ENCODE peak calls at places on chromosomes 4 and X, in nine cellular contexts. K, R, U, W, G, F, Q, J and B are unnamed samples.

GRCh38 chr4:102344520-102344954 is 745 bp downstream of the SLC39A8 start:
- DNase-seq in Q (peak; percentile 59), K (peak; percentile 45), G (no peak), R (peak; percentile 70), W (peak; percentile 38), J (peak; percentile 48), U (no peak), F (no peak), B (no peak)

GRCh38 chr4:19969492-19969891 is 282.2 kb upstream of the SLIT2 start:
- DNase-seq in J (no peak), U (no peak), F (no peak), R (no peak), K (no peak), Q (no peak), G (no peak), W (no peak), B (no peak)

GRCh38 chrX:41002021-41002420 is 83.2 kb upstream of the USP9X start:
- DNase-seq in R (no peak), G (peak; percentile 67), F (peak; percentile 25), U (no peak), W (no peak), Q (no peak), J (no peak), K (no peak), B (no peak)

GRCh38 chr4:129220254-129220653 is 124.3 kb downstream of the C4orf33 start:
- DNase-seq in F (no peak), U (no peak), R (no peak), G (no peak), K (no peak), Q (no peak), W (no peak), J (no peak), B (no peak)

GRCh38 chrX:16002185-16002584 is 121.2 kb upstream of the GRPR start:
- DNase-seq in Q (no peak), W (no peak), G (no peak), J (no peak), K (peak; percentile 6), U (no peak), F (peak; percentile 48), R (no peak), B (no peak)

GRCh38 chrX:153930011-153930910 is 4.2 kb upstream of the ARHGAP4 start:
- DNase-seq in K (no peak), W (no peak), F (no peak), U (no peak), G (no peak), J (no peak), R (no peak), Q (no peak), B (no peak)

GRCh38 chr4:153083447-153083921 is 120.8 kb upstream of the TRIM2 start:
- DNase-seq in U (peak; percentile 31), R (peak; percentile 67), Q (no peak), G (peak; percentile 54), K (peak; percentile 76), W (peak; percentile 74), F (peak; percentile 82), J (peak; percentile 57), B (peak; percentile 47)

GRCh38 chr4:1567808-1568581 is 116.1 kb downstream of the FAM53A start:
- DNase-seq in U (no peak), J (no peak), G (no peak), Q (no peak), K (no peak), W (no peak), R (no peak), F (no peak), B (no peak)

GRCh38 chr4:19034089-19034488 is 1012.5 kb upstream of the LCORL start:
- DNase-seq in R (no peak), K (no peak), W (no peak), J (no peak), U (no peak), Q (no peak), G (no peak), F (no peak), B (no peak)

GRCh38 chr4:25146076-25146475 is 14.2 kb downstream of the SEPSECS start:
- DNase-seq in U (no peak), W (no peak), G (no peak), F (no peak), K (no peak), J (no peak), Q (no peak), R (no peak), B (no peak)
- TF ChIP-seq CTCF in U (no peak), W (no peak), G (no peak), F (no peak), K (no peak), J (no peak), Q (no peak), R (no peak), B (no peak)

GRCh38 chr4:82284858-82285805 is 88.7 kb downstream of the HNRNPD start:
- DNase-seq in K (peak; percentile 100), F (peak; percentile 97), G (peak; percentile 100), Q (peak; percentile 99), J (peak; percentile 100), U (peak; percentile 96), R (peak; percentile 99), W (peak; percentile 85), B (peak; percentile 92)
- H3K4me3 ChIP-seq in K (peak overlapping the region; percentile 53), F (peak overlapping the region; percentile 57), G (peak overlapping the region; percentile 48), Q (peak overlapping the region; percentile 69), J (no peak overlapping the region), U (peak overlapping the region; percentile 57), R (peak overlapping the region; percentile 54), W (peak overlapping the region; percentile 43), B (peak overlapping the region; percentile 49)

DNA sequence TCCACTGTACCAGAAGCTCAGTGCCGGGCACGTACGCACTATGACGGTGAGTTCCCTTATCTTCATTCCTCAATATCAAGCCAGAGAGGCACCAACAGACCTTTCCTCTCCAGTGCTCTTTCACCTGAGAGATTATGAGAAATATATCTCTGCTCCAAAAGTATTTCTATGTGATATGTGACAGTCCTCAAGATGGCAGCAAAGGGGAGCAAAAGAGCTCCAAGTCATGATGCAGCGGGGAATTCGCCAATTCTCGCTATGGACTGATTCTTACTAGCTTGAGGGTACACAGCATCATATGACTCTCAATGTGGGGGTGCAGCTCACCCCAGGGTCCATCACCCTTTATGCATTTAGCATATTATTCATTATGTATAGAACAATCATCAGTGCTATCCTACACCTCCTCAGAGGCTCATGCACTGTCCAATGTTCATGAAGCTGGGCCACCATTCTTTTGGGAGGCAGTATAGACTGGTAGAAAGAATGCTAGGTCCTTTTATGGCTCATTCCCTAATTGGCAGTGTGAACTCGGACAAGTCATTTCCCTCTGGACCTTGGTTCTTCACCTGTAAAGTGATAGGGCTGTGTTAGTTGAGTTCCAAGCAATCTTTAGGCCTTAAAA is 12.8 kb upstream of the IQSEC2 start:
- DNase-seq in R (no peak), F (no peak), W (no peak), K (peak; percentile 7), U (no peak), G (no peak), Q (no peak), J (no peak), B (no peak)
- TF ChIP-seq CTCF in R (peak; percentile 35), F (no peak), W (peak; percentile 50), K (peak; percentile 53), U (no peak), G (no peak), Q (no peak), J (peak; percentile 5), B (peak; percentile 40)

GRCh38 chrX:46757052-46757451 is 1.9 kb downstream of the SLC9A7 start:
- DNase-seq in J (no peak), W (no peak), U (no peak), G (no peak), K (no peak), F (no peak), Q (no peak), R (no peak), B (no peak)
- H3K4me3 ChIP-seq in J (no peak overlapping the region), W (no peak overlapping the region), U (peak overlapping the region; percentile 18), G (no peak overlapping the region), K (no peak overlapping the region), F (no peak overlapping the region), Q (peak overlapping the region; percentile 80), R (no peak overlapping the region), B (peak overlapping the region; percentile 4)

GRCh38 chr4:186726150-186726439 is 2.4 kb upstream of the FAT1 start:
- DNase-seq in K (no peak), J (no peak), F (no peak), G (no peak), W (peak; percentile 18), U (no peak), Q (no peak), R (no peak), B (no peak)

GRCh38 chr4:186724048-186724860 is 598 bp upstream of the FAT1 start:
- DNase-seq in Q (no peak), G (peak; percentile 76), U (no peak), J (no peak), K (peak; percentile 27), W (peak; percentile 18), R (no peak), F (no peak), B (no peak)

GRCh38 chr4:186726440-186727148 is 2.9 kb upstream of the FAT1 start:
- DNase-seq in J (no peak), R (peak; percentile 48), K (peak; percentile 79), G (peak; percentile 61), U (no peak), W (peak; percentile 53), Q (peak; percentile 74), F (peak; percentile 64), B (no peak)

GRCh38 chr4:186724861-186725419 is 1.3 kb upstream of the FAT1 start:
- DNase-seq in G (no peak), W (no peak), F (no peak), U (no peak), Q (no peak), J (no peak), K (peak; percentile 36), R (no peak), B (no peak)

DNA sequence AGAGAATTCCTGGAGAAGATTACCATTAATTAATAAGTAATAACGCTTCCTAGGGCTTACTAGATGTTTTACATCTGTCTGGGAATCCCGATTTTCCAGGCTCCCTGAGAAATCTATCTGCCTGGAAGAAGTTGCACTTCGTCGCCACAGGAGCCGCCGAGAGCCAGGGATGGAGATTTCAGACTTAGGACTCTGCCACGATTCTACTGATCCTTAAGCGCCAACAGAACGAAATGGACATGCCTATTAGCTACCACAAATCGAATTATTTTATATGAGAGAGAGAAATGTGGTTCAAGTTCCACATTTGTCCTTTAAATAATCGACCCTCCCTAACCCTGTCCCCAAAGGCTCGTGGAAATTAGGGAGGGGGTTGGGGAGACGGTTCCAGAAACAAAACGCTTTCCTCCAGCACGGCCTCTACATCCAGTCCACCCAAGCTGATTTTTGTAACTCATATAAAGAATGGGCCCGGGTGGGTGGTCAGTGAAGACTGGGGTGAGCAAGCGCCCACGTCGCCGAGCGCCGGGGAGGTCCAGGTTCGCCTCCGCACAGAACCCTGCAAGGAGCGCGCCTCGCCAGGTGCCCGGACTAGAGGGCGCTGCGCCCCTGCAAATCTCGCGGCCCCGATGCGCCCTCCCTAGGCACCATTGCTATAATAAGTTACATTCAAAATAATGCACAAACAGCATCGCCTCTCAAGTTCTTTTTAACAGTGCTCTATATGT is 1.9 kb upstream of the FAT1 start:
- DNase-seq in G (peak; percentile 82), Q (peak; percentile 75), K (peak; percentile 83), F (peak; percentile 66), R (peak; percentile 44), W (peak; percentile 72), J (no peak), U (no peak), B (peak; percentile 64)
- TF ChIP-seq CTCF in G (peak; percentile 72), Q (no peak), K (peak; percentile 85), F (peak; percentile 91), R (peak; percentile 51), W (peak; percentile 78), J (peak; percentile 30), U (peak; percentile 90), B (peak; percentile 89)